ENCODE peak calls at places on chromosomes 6 and 20, in six cellular contexts. One of them, this sample, is unnamed.

GRCh38 chr6:97141756-97142155 is 141.3 kb downstream of the MMS22L start:
- DNase-seq in GM12865: no peak
- DNase-seq in GM13977: no peak
- DNase-seq in choroid plexus epithelial cell: no peak
- DNase-seq in C1 segment of cervical spinal cord: no peak
- DNase-seq in GM06990: no peak
- DNase-seq in this sample: no peak

GRCh38 chr6:158707826-158708225 is 58.0 kb downstream of the SYTL3 start:
- DNase-seq in GM12865: peak
- DNase-seq in GM13977: no peak
- DNase-seq in choroid plexus epithelial cell: peak
- DNase-seq in C1 segment of cervical spinal cord: no peak
- DNase-seq in GM06990: no peak
- DNase-seq in this sample: no peak

GRCh38 chr20:35006009-35006408 is 50.3 kb downstream of the MYH7B start:
- DNase-seq in GM12865: no peak
- DNase-seq in GM13977: no peak
- DNase-seq in choroid plexus epithelial cell: no peak
- DNase-seq in C1 segment of cervical spinal cord: no peak
- DNase-seq in GM06990: no peak
- DNase-seq in this sample: no peak

GRCh38 chr6:17705428-17705777 is 1.3 kb downstream of the NUP153 start:
- DNase-seq in GM12865: peak
- DNase-seq in GM13977: peak
- DNase-seq in choroid plexus epithelial cell: peak
- DNase-seq in C1 segment of cervical spinal cord: no peak
- DNase-seq in GM06990: no peak
- DNase-seq in this sample: peak

GRCh38 chr20:4607287-4607713 is 114.4 kb upstream of the PRND start:
- DNase-seq in GM12865: peak
- DNase-seq in GM13977: peak
- DNase-seq in choroid plexus epithelial cell: peak
- DNase-seq in C1 segment of cervical spinal cord: no peak
- DNase-seq in GM06990: peak
- DNase-seq in this sample: peak

GRCh38 chr20:2745060-2745910 is 52.7 kb downstream of the EBF4 start:
- DNase-seq in GM12865: no peak
- DNase-seq in GM13977: no peak
- DNase-seq in choroid plexus epithelial cell: no peak
- DNase-seq in C1 segment of cervical spinal cord: no peak
- DNase-seq in GM06990: no peak
- DNase-seq in this sample: peak

GRCh38 chr20:2421247-2421646 is 40.5 kb downstream of the TGM6 start:
- DNase-seq in GM12865: no peak
- DNase-seq in GM13977: no peak
- DNase-seq in choroid plexus epithelial cell: peak
- DNase-seq in C1 segment of cervical spinal cord: no peak
- DNase-seq in GM06990: no peak
- DNase-seq in this sample: no peak

GRCh38 chr20:2757001-2757400 is 43.4 kb downstream of the CPXM1 start:
- DNase-seq in GM12865: no peak
- DNase-seq in GM13977: peak
- DNase-seq in choroid plexus epithelial cell: no peak
- DNase-seq in C1 segment of cervical spinal cord: no peak
- DNase-seq in GM06990: no peak
- DNase-seq in this sample: no peak

GRCh38 chr6:28607990-28608389 is 82.3 kb downstream of the GPX5 start:
- DNase-seq in GM12865: no peak
- DNase-seq in GM13977: no peak
- DNase-seq in choroid plexus epithelial cell: no peak
- DNase-seq in C1 segment of cervical spinal cord: no peak
- DNase-seq in GM06990: no peak
- DNase-seq in this sample: no peak

GRCh38 chr6:158285321-158285960 is 26.8 kb upstream of the TULP4 start:
- DNase-seq in GM12865: no peak
- DNase-seq in GM13977: no peak
- DNase-seq in choroid plexus epithelial cell: peak
- DNase-seq in C1 segment of cervical spinal cord: no peak
- DNase-seq in GM06990: no peak
- DNase-seq in this sample: no peak

GRCh38 chr6:13400772-13401171 is 72.4 kb upstream of the TBC1D7 start:
- DNase-seq in GM12865: peak
- DNase-seq in GM13977: peak
- DNase-seq in choroid plexus epithelial cell: no peak
- DNase-seq in C1 segment of cervical spinal cord: no peak
- DNase-seq in GM06990: peak
- DNase-seq in this sample: no peak

GRCh38 chr20:35604444-35604750 is 11.2 kb upstream of the SPAG4 start:
- DNase-seq in GM12865: peak
- DNase-seq in GM13977: peak
- DNase-seq in choroid plexus epithelial cell: peak
- DNase-seq in C1 segment of cervical spinal cord: no peak
- DNase-seq in GM06990: no peak
- DNase-seq in this sample: no peak

GRCh38 chr6:110180228-110181008 is at the start of gene CDC40:
- DNase-seq in GM12865: no peak
- DNase-seq in GM13977: peak
- DNase-seq in choroid plexus epithelial cell: no peak
- DNase-seq in C1 segment of cervical spinal cord: peak
- DNase-seq in GM06990: no peak
- DNase-seq in this sample: peak

GRCh38 chr20:1377984-1378742 is 14.7 kb downstream of the FKBP1A start:
- DNase-seq in GM12865: no peak
- DNase-seq in GM13977: no peak
- DNase-seq in choroid plexus epithelial cell: peak
- DNase-seq in C1 segment of cervical spinal cord: no peak
- DNase-seq in GM06990: no peak
- DNase-seq in this sample: no peak

GRCh38 chr20:62230276-62230675 is 8.0 kb upstream of the OSBPL2 start:
- DNase-seq in GM12865: no peak
- DNase-seq in GM13977: no peak
- DNase-seq in choroid plexus epithelial cell: no peak
- DNase-seq in C1 segment of cervical spinal cord: no peak
- DNase-seq in GM06990: no peak
- DNase-seq in this sample: no peak

GRCh38 chr6:128350416-128351254 is 169.8 kb downstream of the PTPRK start:
- DNase-seq in GM12865: no peak
- DNase-seq in GM13977: no peak
- DNase-seq in choroid plexus epithelial cell: peak
- DNase-seq in C1 segment of cervical spinal cord: no peak
- DNase-seq in GM06990: no peak
- DNase-seq in this sample: no peak

GRCh38 chr6:7938562-7939185 is 28.1 kb upstream of the TXNDC5 start:
- DNase-seq in GM12865: no peak
- DNase-seq in GM13977: no peak
- DNase-seq in choroid plexus epithelial cell: no peak
- DNase-seq in C1 segment of cervical spinal cord: no peak
- DNase-seq in GM06990: no peak
- DNase-seq in this sample: no peak

GRCh38 chr6:149754573-149754972 is 5.0 kb downstream of the PCMT1 start:
- DNase-seq in GM12865: no peak
- DNase-seq in GM13977: no peak
- DNase-seq in choroid plexus epithelial cell: no peak
- DNase-seq in C1 segment of cervical spinal cord: no peak
- DNase-seq in GM06990: no peak
- DNase-seq in this sample: no peak

GRCh38 chr6:32113386-32114352 is 4.5 kb upstream of the TNXB start:
- DNase-seq in GM12865: no peak
- DNase-seq in GM13977: no peak
- DNase-seq in choroid plexus epithelial cell: peak
- DNase-seq in C1 segment of cervical spinal cord: peak
- DNase-seq in GM06990: no peak
- DNase-seq in this sample: peak

GRCh38 chr20:56808119-56808725 is 179.1 kb downstream of the TFAP2C start:
- DNase-seq in GM12865: no peak
- DNase-seq in GM13977: no peak
- DNase-seq in choroid plexus epithelial cell: no peak
- DNase-seq in C1 segment of cervical spinal cord: no peak
- DNase-seq in GM06990: no peak
- DNase-seq in this sample: no peak

GRCh38 chr20:23647346-23647745 is 9.6 kb upstream of the CST3 start:
- DNase-seq in GM12865: no peak
- DNase-seq in GM13977: no peak
- DNase-seq in choroid plexus epithelial cell: peak
- DNase-seq in C1 segment of cervical spinal cord: no peak
- DNase-seq in GM06990: no peak
- DNase-seq in this sample: no peak

GRCh38 chr20:15139522-15139921 is 802.1 kb upstream of the FLRT3 start:
- DNase-seq in GM12865: no peak
- DNase-seq in GM13977: no peak
- DNase-seq in choroid plexus epithelial cell: no peak
- DNase-seq in C1 segment of cervical spinal cord: no peak
- DNase-seq in GM06990: no peak
- DNase-seq in this sample: no peak

GRCh38 chr20:3204124-3204794 is at the start of gene DDRGK1:
- DNase-seq in GM12865: peak
- DNase-seq in GM13977: peak
- DNase-seq in choroid plexus epithelial cell: peak
- DNase-seq in C1 segment of cervical spinal cord: peak
- DNase-seq in GM06990: peak
- DNase-seq in this sample: peak

GRCh38 chr6:83417880-83418663 is 12.8 kb downstream of the ME1 start:
- DNase-seq in GM12865: peak
- DNase-seq in GM13977: peak
- DNase-seq in choroid plexus epithelial cell: peak
- DNase-seq in C1 segment of cervical spinal cord: no peak
- DNase-seq in GM06990: no peak
- DNase-seq in this sample: no peak

GRCh38 chr20:57661201-57662027 is 41.2 kb upstream of the ZBP1 start:
- DNase-seq in GM12865: no peak
- DNase-seq in GM13977: no peak
- DNase-seq in choroid plexus epithelial cell: no peak
- DNase-seq in C1 segment of cervical spinal cord: no peak
- DNase-seq in GM06990: no peak
- DNase-seq in this sample: no peak

GRCh38 chr6:40780626-40781025 is 193.5 kb upstream of the LRFN2 start:
- DNase-seq in GM12865: no peak
- DNase-seq in GM13977: no peak
- DNase-seq in choroid plexus epithelial cell: no peak
- DNase-seq in C1 segment of cervical spinal cord: no peak
- DNase-seq in GM06990: no peak
- DNase-seq in this sample: no peak

GRCh38 chr20:48626226-48626937 is 201.4 kb downstream of the PREX1 start:
- DNase-seq in GM12865: no peak
- DNase-seq in GM13977: no peak
- DNase-seq in choroid plexus epithelial cell: peak
- DNase-seq in C1 segment of cervical spinal cord: no peak
- DNase-seq in GM06990: no peak
- DNase-seq in this sample: no peak

GRCh38 chr20:24667689-24668383 is 198.4 kb downstream of the SYNDIG1 start:
- DNase-seq in GM12865: no peak
- DNase-seq in GM13977: no peak
- DNase-seq in choroid plexus epithelial cell: no peak
- DNase-seq in C1 segment of cervical spinal cord: no peak
- DNase-seq in GM06990: no peak
- DNase-seq in this sample: no peak

GRCh38 chr20:7579888-7580287 is 360.4 kb downstream of the HAO1 start:
- DNase-seq in GM12865: no peak
- DNase-seq in GM13977: no peak
- DNase-seq in choroid plexus epithelial cell: no peak
- DNase-seq in C1 segment of cervical spinal cord: no peak
- DNase-seq in GM06990: no peak
- DNase-seq in this sample: no peak

GRCh38 chr20:53829086-53829703 is 235.6 kb upstream of the ZNF217 start:
- DNase-seq in GM12865: peak
- DNase-seq in GM13977: no peak
- DNase-seq in choroid plexus epithelial cell: peak
- DNase-seq in C1 segment of cervical spinal cord: no peak
- DNase-seq in GM06990: no peak
- DNase-seq in this sample: no peak

GRCh38 chr6:148517518-148517917 is 174.9 kb downstream of the SASH1 start:
- DNase-seq in GM12865: no peak
- DNase-seq in GM13977: no peak
- DNase-seq in choroid plexus epithelial cell: no peak
- DNase-seq in C1 segment of cervical spinal cord: no peak
- DNase-seq in GM06990: no peak
- DNase-seq in this sample: no peak

GRCh38 chr20:37007898-37008649 is 56.6 kb upstream of the SAMHD1 start:
- DNase-seq in GM12865: peak
- DNase-seq in GM13977: peak
- DNase-seq in choroid plexus epithelial cell: peak
- DNase-seq in C1 segment of cervical spinal cord: no peak
- DNase-seq in GM06990: no peak
- DNase-seq in this sample: no peak

GRCh38 chr6:12483712-12484111 is 193.6 kb downstream of the EDN1 start:
- DNase-seq in GM12865: peak
- DNase-seq in GM13977: peak
- DNase-seq in choroid plexus epithelial cell: peak
- DNase-seq in C1 segment of cervical spinal cord: no peak
- DNase-seq in GM06990: peak
- DNase-seq in this sample: no peak

GRCh38 chr6:128882991-128883571 is at the start of gene LAMA2:
- DNase-seq in GM12865: no peak
- DNase-seq in GM13977: no peak
- DNase-seq in choroid plexus epithelial cell: peak
- DNase-seq in C1 segment of cervical spinal cord: peak
- DNase-seq in GM06990: peak
- DNase-seq in this sample: peak

GRCh38 chr6:120357447-120357846 is 976.8 kb downstream of the TBC1D32 start:
- DNase-seq in GM12865: no peak
- DNase-seq in GM13977: no peak
- DNase-seq in choroid plexus epithelial cell: no peak
- DNase-seq in C1 segment of cervical spinal cord: no peak
- DNase-seq in GM06990: no peak
- DNase-seq in this sample: no peak

GRCh38 chr6:16595514-16595913 is 165.7 kb downstream of the ATXN1 start:
- DNase-seq in GM12865: no peak
- DNase-seq in GM13977: no peak
- DNase-seq in choroid plexus epithelial cell: no peak
- DNase-seq in C1 segment of cervical spinal cord: no peak
- DNase-seq in GM06990: no peak
- DNase-seq in this sample: no peak

GRCh38 chr20:24972341-24972740 is 20.2 kb downstream of the APMAP start:
- DNase-seq in GM12865: no peak
- DNase-seq in GM13977: no peak
- DNase-seq in choroid plexus epithelial cell: no peak
- DNase-seq in C1 segment of cervical spinal cord: no peak
- DNase-seq in GM06990: no peak
- DNase-seq in this sample: no peak

GRCh38 chr6:49513153-49513989 is 13.6 kb downstream of the GLYATL3 start:
- DNase-seq in GM12865: no peak
- DNase-seq in GM13977: no peak
- DNase-seq in choroid plexus epithelial cell: peak
- DNase-seq in C1 segment of cervical spinal cord: no peak
- DNase-seq in GM06990: no peak
- DNase-seq in this sample: no peak